ENCODE peak calls at places on chromosomes 7 and 10, in six cellular contexts. A is esophagus squamous epithelium, P is gastrocnemius medialis, G is stomach, C is heart left ventricle, F is transverse colon. Y is an unnamed sample. For H3K9me3, the result is how much of the 10 kb centered on the place peaks cover.

GRCh38 chr7:123437447-123437995 is 96.9 kb downstream of the IQUB start:
- DNase-seq in A (no peak), P (no peak), G (no peak), C (no peak), F (no peak), Y (no peak)

GRCh38 chr10:123303581-123303980 is 149.4 kb downstream of the BUB3 start:
- DNase-seq in A (no peak), P (no peak), G (no peak), C (no peak), F (no peak), Y (no peak)

GRCh38 chr10:61475449-61475873 is 22.3 kb upstream of the TMEM26 start:
- DNase-seq in A (no peak), P (no peak), G (no peak), C (no peak), F (no peak), Y (no peak)

GRCh38 chr10:70912556-70912955 is 24.2 kb upstream of the PCBD1 start:
- DNase-seq in A (no peak), P (no peak), G (no peak), C (peak), F (no peak), Y (no peak)

GRCh38 chr7:19665399-19666008 is 43.3 kb downstream of the POLR1F start:
- DNase-seq in A (no peak), P (no peak), G (no peak), C (no peak), F (no peak), Y (no peak)

GRCh38 chr7:112193915-112194502 is 12.2 kb downstream of the DOCK4 start:
- DNase-seq in A (no peak), P (no peak), G (no peak), C (no peak), F (no peak), Y (no peak)

GRCh38 chr7:25830986-25831558 is 320.9 kb upstream of the NFE2L3 start:
- DNase-seq in A (no peak), P (no peak), G (no peak), C (no peak), F (no peak), Y (no peak)

GRCh38 chr7:45001138-45001694 is 1.2 kb downstream of the CCM2 start:
- DNase-seq in A (no peak), P (no peak), G (no peak), C (no peak), F (peak), Y (no peak)

GRCh38 chr10:111130471-111130870 is 53.6 kb downstream of the ADRA2A start:
- DNase-seq in A (no peak), P (no peak), G (no peak), C (no peak), F (no peak), Y (no peak)

GRCh38 chr10:128859738-128860386 is 607.2 kb upstream of the MGMT start:
- DNase-seq in A (no peak), P (no peak), G (peak), C (no peak), F (peak), Y (no peak)

GRCh38 chr10:21758671-21759070 is 224.6 kb downstream of the MLLT10 start:
- DNase-seq in A (no peak), P (no peak), G (no peak), C (no peak), F (no peak), Y (no peak)

GRCh38 chr10:104937528-104937927 is 296.4 kb downstream of the SORCS3 start:
- DNase-seq in A (no peak), P (no peak), G (no peak), C (peak), F (no peak), Y (no peak)

GRCh38 chr7:44103941-44104879 is at the start of gene AEBP1:
- DNase-seq in A (no peak), P (no peak), G (no peak), C (peak), F (peak), Y (no peak)

GRCh38 chr10:91350651-91351081 is 59.5 kb upstream of the HECTD2 start:
- DNase-seq in A (no peak), P (no peak), G (no peak), C (no peak), F (no peak), Y (no peak)

GRCh38 chr10:62443866-62444265 is 69.7 kb downstream of the ZNF365 start:
- DNase-seq in A (no peak), P (no peak), G (no peak), C (no peak), F (no peak), Y (no peak)

GRCh38 chr10:22180724-22181123 is 37.1 kb downstream of the EBLN1 start:
- DNase-seq in A (no peak), P (no peak), G (no peak), C (no peak), F (no peak), Y (no peak)

GRCh38 chr10:34538291-34538829 is 276.7 kb downstream of the PARD3 start:
- DNase-seq in A (no peak), P (no peak), G (no peak), C (no peak), F (no peak), Y (no peak)

GRCh38 chr7:146150153-146150552 is 33.6 kb downstream of the CNTNAP2 start:
- DNase-seq in A (no peak), P (no peak), G (no peak), C (no peak), F (no peak), Y (no peak)

GRCh38 chr10:71316081-71316785 is 2.8 kb upstream of the SLC29A3 start:
- DNase-seq in A (no peak), P (no peak), G (no peak), C (no peak), F (no peak), Y (no peak)

GRCh38 chr7:2399848-2400587 is 3.4 kb upstream of the CHST12 start:
- DNase-seq in A (no peak), P (peak), G (peak), C (peak), F (peak), Y (peak)

GRCh38 chr7:151261534-151261933 is 13.0 kb upstream of the SMARCD3 start:
- DNase-seq in A (no peak), P (peak), G (no peak), C (no peak), F (no peak), Y (no peak)

GRCh38 chr7:77797734-77798393 is 370 bp downstream of the TMEM60 start:
- DNase-seq in A (no peak), P (no peak), G (peak), C (peak), F (peak), Y (no peak)

GRCh38 chr7:31100870-31101269 is 48.8 kb downstream of the ADCYAP1R1 start:
- DNase-seq in A (no peak), P (no peak), G (peak), C (no peak), F (no peak), Y (no peak)

GRCh38 chr7:90453931-90454330 is 15.5 kb upstream of the PTTG1IP2 start:
- DNase-seq in A (no peak), P (no peak), G (no peak), C (no peak), F (no peak), Y (no peak)

GRCh38 chr10:3330687-3331086 is 158.1 kb upstream of the PITRM1 start:
- DNase-seq in A (no peak), P (peak), G (no peak), C (peak), F (no peak), Y (no peak)

GRCh38 chr7:158021836-158022235 is 565.8 kb downstream of the PTPRN2 start:
- DNase-seq in A (no peak), P (no peak), G (peak), C (no peak), F (no peak), Y (no peak)

GRCh38 chr7:123022576-123022975 is 27.1 kb upstream of the TAS2R16 start:
- DNase-seq in A (no peak), P (no peak), G (no peak), C (no peak), F (no peak), Y (no peak)

GRCh38 chr7:5526190-5527037 is 102.8 kb upstream of the TNRC18 start:
- DNase-seq in A (no peak), P (peak), G (peak), C (peak), F (peak), Y (peak)
- TF ChIP-seq POLR2A in A (peak), P (no peak), G (no peak), C (no peak), F (peak), Y (no peak)

GRCh38 chr10:108982141-108982540 is 941.2 kb downstream of the XPNPEP1 start:
- DNase-seq in A (no peak), P (no peak), G (no peak), C (no peak), F (no peak), Y (no peak)
- H3K9me3 ChIP-seq in A (under half), P (under half), G (under half), C (under half), F (under half), Y (under half)

GRCh38 chr10:17226891-17227303 is 1.1 kb upstream of the VIM start:
- DNase-seq in A (no peak), P (no peak), G (no peak), C (no peak), F (no peak), Y (no peak)

GRCh38 chr10:17227367-17228080 is 517 bp upstream of the VIM start:
- DNase-seq in A (no peak), P (no peak), G (no peak), C (no peak), F (no peak), Y (no peak)

GRCh38 chr10:17229717-17229966 is 1.6 kb downstream of the VIM start:
- DNase-seq in A (no peak), P (no peak), G (no peak), C (no peak), F (no peak), Y (no peak)

GRCh38 chr10:17229016-17229716 is 1.1 kb downstream of the VIM start:
- DNase-seq in A (peak), P (peak), G (peak), C (peak), F (peak), Y (peak)

DNA sequence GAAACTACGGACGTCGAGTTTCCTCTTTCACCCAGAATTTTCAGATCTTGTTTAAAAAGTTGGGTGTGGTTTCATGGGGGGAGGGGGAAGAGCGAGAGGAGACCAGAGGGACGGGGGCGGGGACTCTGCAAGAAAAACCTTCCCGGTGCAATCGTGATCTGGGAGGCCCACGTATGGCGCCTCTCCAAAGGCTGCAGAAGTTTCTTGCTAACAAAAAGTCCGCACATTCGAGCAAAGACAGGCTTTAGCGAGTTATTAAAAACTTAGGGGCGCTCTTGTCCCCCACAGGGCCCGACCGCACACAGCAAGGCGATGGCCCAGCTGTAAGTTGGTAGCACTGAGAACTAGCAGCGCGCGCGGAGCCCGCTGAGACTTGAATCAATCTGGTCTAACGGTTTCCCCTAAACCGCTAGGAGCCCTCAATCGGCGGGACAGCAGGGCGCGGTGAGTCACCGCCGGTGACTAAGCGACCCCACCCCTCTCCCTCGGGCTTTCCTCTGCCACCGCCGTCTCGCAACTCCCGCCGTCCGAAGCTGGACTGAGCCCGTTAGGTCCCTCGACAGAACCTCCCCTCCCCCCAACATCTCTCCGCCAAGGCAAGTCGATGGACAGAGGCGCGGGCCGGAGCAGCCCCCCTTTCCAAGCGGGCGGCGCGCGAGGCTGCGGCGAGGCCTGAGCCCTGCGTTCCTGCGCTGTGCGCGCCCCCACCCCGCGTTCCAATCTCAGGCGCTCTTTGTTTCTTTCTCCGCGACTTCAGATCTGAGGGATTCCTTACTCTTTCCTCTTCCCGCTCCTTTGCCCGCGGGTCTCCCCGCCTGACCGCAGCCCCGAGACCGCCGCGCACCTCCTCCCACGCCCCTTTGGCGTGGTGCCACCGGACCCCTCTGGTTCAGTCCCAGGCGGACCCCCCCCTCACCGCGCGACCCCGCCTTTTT is at the start of gene VIM:
- DNase-seq in A (peak), P (peak), G (peak), C (peak), F (peak), Y (peak)
- TF ChIP-seq POLR2A in A (peak), P (peak), G (no peak), C (no peak), F (peak), Y (peak)

DNA sequence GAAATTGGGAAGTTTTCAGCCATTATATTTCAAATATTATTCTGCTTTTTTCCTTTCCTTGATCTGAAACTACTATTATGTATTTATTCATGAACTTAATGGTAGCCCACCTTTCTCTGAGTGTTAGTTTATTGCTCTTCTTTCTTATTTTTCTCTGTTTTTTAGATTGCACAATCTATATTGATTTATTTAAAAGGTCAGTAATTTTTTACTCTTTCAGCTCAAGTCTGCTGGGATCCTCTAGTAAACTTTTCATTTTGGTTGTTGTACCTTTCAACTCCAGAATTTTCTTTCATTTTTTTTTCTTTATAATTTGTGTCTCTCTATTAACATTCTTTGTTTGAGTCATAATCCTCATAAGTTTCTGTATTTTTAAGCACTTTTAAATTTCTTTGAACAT is 529.4 kb upstream of the POT1 start:
- DNase-seq in A (no peak), P (no peak), G (no peak), C (no peak), F (no peak), Y (no peak)
- H3K9me3 ChIP-seq in A (under half), P (under half), G (under half), C (under half), F (under half), Y (under half)

GRCh38 chr7:130932667-130933432 is 198.8 kb upstream of the KLF14 start:
- DNase-seq in A (no peak), P (no peak), G (no peak), C (no peak), F (no peak), Y (no peak)
- TF ChIP-seq POLR2A in A (no peak), P (no peak), G (no peak), C (no peak), F (no peak), Y (no peak)

DNA sequence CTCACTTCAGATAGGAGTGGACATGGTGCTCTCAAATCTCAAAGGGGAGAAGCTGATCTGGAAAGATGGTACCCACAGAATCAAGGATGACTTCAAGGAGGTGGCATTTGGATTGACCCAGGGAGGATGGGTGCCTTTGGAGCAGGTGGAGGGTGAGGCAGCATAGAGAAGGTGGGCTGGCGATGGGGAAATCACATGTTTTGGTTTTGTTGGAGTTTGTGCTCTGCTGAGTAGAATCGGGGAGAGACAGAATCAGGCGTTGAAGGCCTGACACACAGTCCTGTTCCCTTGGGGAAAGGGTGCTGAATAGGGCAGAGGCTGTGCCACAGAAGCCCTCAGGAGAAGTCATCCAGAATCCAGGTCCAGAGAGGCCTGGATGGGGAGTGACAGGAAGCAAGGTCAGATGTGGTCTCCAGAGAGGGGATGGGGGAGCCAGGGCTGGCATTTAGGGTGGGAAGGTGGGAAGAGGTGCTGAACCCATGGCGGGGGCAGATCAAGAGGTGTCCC is 291.1 kb downstream of the GLRX3 start:
- DNase-seq in A (no peak), P (no peak), G (no peak), C (no peak), F (no peak), Y (no peak)
- H3K9me3 ChIP-seq in A (under half), P (under half), G (under half), C (under half), F (under half), Y (under half)

GRCh38 chr10:68901106-68901927 is at the start of gene DDX50:
- DNase-seq in A (peak), P (peak), G (peak), C (peak), F (peak), Y (peak)

GRCh38 chr10:68897336-68897741 is 3.8 kb upstream of the DDX50 start:
- DNase-seq in A (no peak), P (peak), G (peak), C (peak), F (peak), Y (peak)

GRCh38 chr10:68899186-68899745 is 1.8 kb upstream of the DDX50 start:
- DNase-seq in A (no peak), P (no peak), G (no peak), C (no peak), F (no peak), Y (no peak)

GRCh38 chr10:68902382-68902781 is 1.3 kb downstream of the DDX50 start:
- DNase-seq in A (no peak), P (no peak), G (no peak), C (no peak), F (no peak), Y (no peak)

GRCh38 chr10:68900427-68901105 is 549 bp upstream of the DDX50 start:
- DNase-seq in A (no peak), P (no peak), G (no peak), C (peak), F (no peak), Y (no peak)
- TF ChIP-seq POLR2A in A (no peak), P (no peak), G (no peak), C (no peak), F (no peak), Y (peak)

GRCh38 chr7:28112056-28112455 is 68.5 kb downstream of the JAZF1 start:
- DNase-seq in A (no peak), P (no peak), G (no peak), C (no peak), F (no peak), Y (no peak)
- H3K9me3 ChIP-seq in A (under half), P (under half), G (under half), C (under half), F (under half), Y (under half)

DNA sequence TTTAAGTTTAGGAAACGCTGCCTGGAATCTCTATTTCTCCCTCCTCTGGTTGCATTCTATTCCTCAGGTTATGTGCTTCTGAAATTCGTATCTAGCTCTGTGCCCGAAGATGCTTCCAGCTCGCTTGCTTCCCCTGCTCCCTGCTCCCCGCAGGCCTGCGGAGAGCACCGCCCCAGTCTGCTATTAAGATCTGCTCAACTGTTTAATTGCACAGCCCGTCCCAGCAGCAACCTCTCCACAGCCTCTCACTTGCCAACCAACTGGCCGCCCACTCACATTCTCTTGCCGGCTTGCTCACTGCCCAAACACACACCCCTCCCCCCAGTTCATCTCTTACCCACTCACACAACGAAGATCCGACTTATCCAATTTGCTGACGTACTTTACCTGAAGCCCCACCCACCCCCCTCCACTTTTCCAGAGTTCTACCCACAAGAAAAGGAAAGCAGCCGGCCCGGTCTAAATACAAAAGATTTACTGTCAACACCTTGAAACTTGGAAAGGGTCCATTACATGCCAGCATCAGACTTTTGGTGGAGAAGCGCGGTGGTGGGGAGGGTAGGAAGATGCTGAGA is 167.3 kb upstream of the KLF14 start:
- DNase-seq in A (no peak), P (peak), G (peak), C (peak), F (peak), Y (peak)
- TF ChIP-seq POLR2A in A (peak), P (peak), G (no peak), C (no peak), F (peak), Y (no peak)

DNA sequence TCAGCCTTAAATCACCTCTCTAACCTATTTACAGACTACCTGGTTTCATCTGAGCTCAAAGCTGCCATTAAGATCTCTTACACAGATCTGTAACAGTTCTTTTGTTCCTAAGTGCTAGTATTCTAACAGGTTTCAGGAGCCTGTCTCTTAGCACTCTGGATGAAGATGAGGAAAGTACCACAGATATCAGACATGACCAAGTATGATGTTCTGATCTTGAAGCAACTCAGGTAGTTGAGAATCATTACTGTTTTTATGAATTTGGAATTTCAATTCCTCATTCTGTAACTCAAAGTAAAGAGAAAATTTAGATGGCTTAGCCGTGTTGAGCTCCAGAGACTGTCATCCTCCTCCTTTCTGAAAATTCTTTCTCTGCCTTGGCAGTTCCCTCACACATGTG is 30.8 kb downstream of the CCDC186 start:
- DNase-seq in A (no peak), P (no peak), G (no peak), C (no peak), F (no peak), Y (no peak)
- H3K9me3 ChIP-seq in A (under half), P (under half), G (under half), C (under half), F (under half), Y (under half)

Y was measured in uterus.